ENCODE peak calls at places on chromosomes 12 and 14, in nine cellular contexts. A, R, M, C, E, N, X, H and U are unnamed samples.

GRCh38 chr12:24599737-24600136 is 349.2 kb downstream of the BCAT1 start:
- DNase-seq in A (no peak), R (no peak), M (no peak), C (no peak), E (no peak), N (no peak), X (no peak), H (no peak), U (no peak)

GRCh38 chr14:98612434-98613200 is 659.4 kb downstream of the BCL11B start:
- DNase-seq in A (no peak), R (no peak), M (no peak), C (no peak), E (no peak), N (no peak), X (no peak), H (no peak), U (no peak)

GRCh38 chr14:78253986-78254385 is 83.8 kb downstream of the NRXN3 start:
- DNase-seq in A (no peak), R (peak), M (peak), C (no peak), E (peak), N (peak), X (no peak), H (peak), U (peak)

GRCh38 chr14:22230517-22230916 is 358.5 kb downstream of the DAD1 start:
- DNase-seq in A (no peak), R (no peak), M (no peak), C (no peak), E (no peak), N (no peak), X (no peak), H (no peak), U (no peak)

GRCh38 chr14:31323419-31323818 is 96.9 kb downstream of the HEATR5A start:
- DNase-seq in A (no peak), R (no peak), M (no peak), C (no peak), E (no peak), N (no peak), X (no peak), H (no peak), U (no peak)

GRCh38 chr12:2341871-2342270 is 289.1 kb downstream of the CACNA1C start:
- DNase-seq in A (no peak), R (peak), M (no peak), C (no peak), E (peak), N (peak), X (no peak), H (peak), U (peak)

GRCh38 chr12:79121486-79121885 is 256.9 kb downstream of the SYT1 start:
- DNase-seq in A (peak), R (no peak), M (no peak), C (no peak), E (peak), N (no peak), X (no peak), H (peak), U (no peak)

GRCh38 chr12:110100315-110100970 is 23.7 kb upstream of the IFT81 start:
- DNase-seq in A (peak), R (peak), M (no peak), C (no peak), E (peak), N (peak), X (peak), H (peak), U (peak)

GRCh38 chr12:124423683-124424515 is 129.0 kb downstream of the RFLNA start:
- DNase-seq in A (no peak), R (no peak), M (no peak), C (no peak), E (no peak), N (no peak), X (no peak), H (no peak), U (no peak)

GRCh38 chr12:103780093-103780440 is 61.0 kb downstream of the NT5DC3 start:
- DNase-seq in A (no peak), R (peak), M (no peak), C (no peak), E (peak), N (no peak), X (no peak), H (no peak), U (peak)

GRCh38 chr12:125583071-125583470 is 517.8 kb downstream of the AACS start:
- DNase-seq in A (no peak), R (no peak), M (no peak), C (no peak), E (no peak), N (no peak), X (no peak), H (no peak), U (no peak)

GRCh38 chr12:122503783-122504590 is 3.3 kb upstream of the ZCCHC8 start:
- DNase-seq in A (no peak), R (no peak), M (no peak), C (no peak), E (no peak), N (no peak), X (no peak), H (no peak), U (no peak)

GRCh38 chr12:89476889-89477288 is 47.7 kb downstream of the GALNT4 start:
- DNase-seq in A (no peak), R (no peak), M (no peak), C (no peak), E (no peak), N (no peak), X (no peak), H (no peak), U (no peak)

GRCh38 chr14:45810152-45810872 is 557.3 kb upstream of the MIS18BP1 start:
- DNase-seq in A (peak), R (no peak), M (peak), C (no peak), E (peak), N (no peak), X (no peak), H (no peak), U (no peak)

GRCh38 chr14:100810435-100810834 is 15.5 kb upstream of the MEG3 start:
- DNase-seq in A (no peak), R (no peak), M (no peak), C (no peak), E (no peak), N (no peak), X (no peak), H (no peak), U (no peak)
- H3K4me3 ChIP-seq in A (no peak), R (no peak), M (no peak), C (no peak), E (no peak), N (no peak), X (no peak), H (no peak), U (no peak)

DNA sequence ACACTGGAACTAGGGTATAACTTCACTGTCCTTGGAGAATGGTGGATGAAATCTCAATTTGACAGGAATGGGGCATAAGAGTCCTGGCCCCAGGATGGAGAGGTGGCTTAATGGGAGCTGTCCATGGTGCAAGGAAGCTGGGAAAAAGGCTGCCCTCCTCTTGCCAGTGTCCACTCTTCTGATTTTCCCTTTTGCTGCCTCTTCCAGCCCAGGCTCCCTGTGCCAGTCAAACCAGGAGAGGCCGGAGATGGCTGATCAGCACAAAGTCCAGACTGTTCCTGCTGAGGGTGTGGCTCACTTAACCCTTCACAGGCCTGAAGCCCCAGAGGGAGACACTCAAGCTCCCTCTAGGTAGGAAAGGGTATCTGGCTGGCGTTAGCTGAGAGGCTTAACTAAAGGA is at the start of gene MYO1A:
- DNase-seq in A (no peak), R (no peak), M (no peak), C (no peak), E (peak), N (no peak), X (no peak), H (peak), U (no peak)
- H3K4me3 ChIP-seq in A (no peak), R (no peak), M (no peak), C (no peak), E (no peak), N (no peak), X (no peak), H (no peak), U (no peak)

GRCh38 chr14:106877527-106877926 is 1351.1 kb downstream of the TMEM121 start:
- DNase-seq in A (no peak), R (no peak), M (peak), C (no peak), E (no peak), N (no peak), X (no peak), H (no peak), U (no peak)

GRCh38 chr14:106874365-106874764 is 1348.0 kb downstream of the TMEM121 start:
- DNase-seq in A (peak), R (no peak), M (no peak), C (no peak), E (no peak), N (no peak), X (no peak), H (no peak), U (no peak)

GRCh38 chr14:106876711-106877110 is 1350.3 kb downstream of the TMEM121 start:
- DNase-seq in A (no peak), R (no peak), M (no peak), C (no peak), E (no peak), N (no peak), X (no peak), H (no peak), U (no peak)

GRCh38 chr14:106875503-106875902 is 1349.1 kb downstream of the TMEM121 start:
- DNase-seq in A (peak), R (no peak), M (no peak), C (no peak), E (no peak), N (no peak), X (no peak), H (no peak), U (no peak)

DNA sequence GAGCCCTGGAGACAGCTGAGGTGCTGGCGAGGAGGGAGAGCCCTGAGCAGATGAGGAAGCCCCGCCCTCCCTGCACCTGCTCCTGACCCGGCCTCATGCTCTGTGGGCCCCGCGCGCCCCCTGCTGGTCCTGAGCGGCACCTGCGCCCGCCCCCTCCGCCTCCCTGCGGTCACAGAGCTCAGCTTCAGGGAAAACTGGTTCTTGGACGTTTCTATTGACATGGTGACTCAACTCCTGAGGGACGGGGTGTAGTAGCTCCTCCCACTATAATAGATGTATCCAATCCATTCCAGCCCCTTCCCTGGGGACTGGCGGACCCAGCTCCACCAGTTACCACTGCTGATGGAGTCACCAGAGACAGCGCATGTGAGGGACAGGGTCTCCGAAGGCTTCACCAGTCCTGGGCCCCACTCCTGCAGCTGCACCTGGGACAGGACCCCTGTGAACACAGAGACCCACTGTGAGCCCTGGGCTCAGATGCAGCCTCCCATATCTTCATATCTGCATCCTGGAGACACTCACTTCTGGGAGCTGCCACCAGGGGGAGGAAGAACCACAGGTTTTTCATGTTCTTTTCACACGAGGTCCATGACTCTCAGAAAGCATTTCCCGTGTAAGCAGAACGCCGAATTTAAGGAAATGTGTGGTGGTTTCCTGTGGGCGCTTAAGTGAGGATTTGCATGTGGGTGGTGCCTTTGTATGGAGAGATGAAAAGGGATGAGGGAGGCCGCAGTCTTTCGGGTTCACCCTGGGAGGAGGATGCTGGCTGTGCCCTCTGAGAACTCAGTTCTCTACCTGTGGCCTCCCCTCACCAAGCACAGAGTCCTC is 1346.5 kb downstream of the TMEM121 start:
- DNase-seq in A (peak), R (no peak), M (no peak), C (peak), E (no peak), N (no peak), X (no peak), H (no peak), U (no peak)
- H3K4me3 ChIP-seq in A (peak), R (no peak), M (no peak), C (no peak), E (no peak), N (no peak), X (no peak), H (no peak), U (no peak)

GRCh38 chr14:24372701-24373416 is 4.9 kb downstream of the NFATC4 start:
- DNase-seq in A (no peak), R (no peak), M (no peak), C (no peak), E (no peak), N (no peak), X (no peak), H (peak), U (no peak)
- H3K4me3 ChIP-seq in A (no peak), R (no peak), M (no peak), C (no peak), E (no peak), N (no peak), X (no peak), H (no peak), U (no peak)

DNA sequence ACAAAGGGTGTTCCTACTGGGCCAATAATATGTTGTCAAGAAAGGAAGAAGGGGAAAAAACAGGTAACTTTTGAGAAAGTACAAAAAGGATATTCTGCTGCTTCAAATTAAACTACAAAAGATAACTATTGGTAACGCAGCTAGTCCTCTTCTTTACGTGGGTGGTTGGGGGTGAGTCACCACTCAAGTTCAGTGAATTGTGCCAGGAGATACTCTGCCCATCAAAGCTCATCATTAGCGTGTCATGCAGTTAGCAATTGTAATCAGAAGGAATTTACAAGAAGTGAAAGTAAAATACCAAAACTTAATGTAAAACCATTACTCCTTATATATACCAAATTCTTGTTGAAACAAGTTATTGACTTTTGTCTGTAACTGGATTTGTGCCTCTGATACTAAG is 342.0 kb downstream of the NPAS3 start:
- DNase-seq in A (no peak), R (peak), M (peak), C (no peak), E (peak), N (no peak), X (no peak), H (no peak), U (peak)
- H3K4me3 ChIP-seq in A (no peak), R (no peak), M (no peak), C (no peak), E (no peak), N (no peak), X (no peak), H (no peak), U (no peak)

DNA sequence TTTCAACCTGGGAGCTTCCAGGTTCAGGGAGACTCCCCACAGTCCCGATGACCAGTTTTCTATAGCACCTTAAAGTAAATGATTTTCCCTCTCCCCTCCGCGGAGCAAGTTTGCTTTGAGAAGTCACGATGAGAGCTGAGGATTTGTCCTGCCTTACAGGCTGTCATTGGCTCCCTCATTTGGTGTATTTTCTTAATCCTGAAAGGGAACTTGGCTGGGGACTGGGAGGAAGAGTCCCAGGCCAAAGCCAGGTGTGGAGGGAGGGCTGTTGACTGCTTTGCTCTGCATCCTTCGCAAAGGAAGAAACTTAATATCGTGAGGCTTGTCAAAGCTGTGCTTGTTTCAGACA is 64.6 kb upstream of the ESRRB start:
- DNase-seq in A (peak), R (no peak), M (no peak), C (no peak), E (no peak), N (no peak), X (no peak), H (no peak), U (no peak)
- H3K4me3 ChIP-seq in A (no peak), R (no peak), M (no peak), C (no peak), E (no peak), N (no peak), X (no peak), H (no peak), U (no peak)

GRCh38 chr12:67070307-67070600 is 198.9 kb upstream of the CAND1 start:
- DNase-seq in A (no peak), R (no peak), M (no peak), C (no peak), E (no peak), N (no peak), X (no peak), H (no peak), U (no peak)

GRCh38 chr12:67069451-67070306 is 199.5 kb upstream of the CAND1 start:
- DNase-seq in A (peak), R (no peak), M (no peak), C (peak), E (peak), N (no peak), X (no peak), H (no peak), U (no peak)

GRCh38 chr12:67068204-67068731 is 200.9 kb upstream of the CAND1 start:
- DNase-seq in A (no peak), R (no peak), M (no peak), C (no peak), E (peak), N (no peak), X (no peak), H (no peak), U (no peak)

GRCh38 chr12:67068773-67069450 is 200.2 kb upstream of the CAND1 start:
- DNase-seq in A (peak), R (peak), M (no peak), C (peak), E (peak), N (peak), X (no peak), H (peak), U (peak)

DNA sequence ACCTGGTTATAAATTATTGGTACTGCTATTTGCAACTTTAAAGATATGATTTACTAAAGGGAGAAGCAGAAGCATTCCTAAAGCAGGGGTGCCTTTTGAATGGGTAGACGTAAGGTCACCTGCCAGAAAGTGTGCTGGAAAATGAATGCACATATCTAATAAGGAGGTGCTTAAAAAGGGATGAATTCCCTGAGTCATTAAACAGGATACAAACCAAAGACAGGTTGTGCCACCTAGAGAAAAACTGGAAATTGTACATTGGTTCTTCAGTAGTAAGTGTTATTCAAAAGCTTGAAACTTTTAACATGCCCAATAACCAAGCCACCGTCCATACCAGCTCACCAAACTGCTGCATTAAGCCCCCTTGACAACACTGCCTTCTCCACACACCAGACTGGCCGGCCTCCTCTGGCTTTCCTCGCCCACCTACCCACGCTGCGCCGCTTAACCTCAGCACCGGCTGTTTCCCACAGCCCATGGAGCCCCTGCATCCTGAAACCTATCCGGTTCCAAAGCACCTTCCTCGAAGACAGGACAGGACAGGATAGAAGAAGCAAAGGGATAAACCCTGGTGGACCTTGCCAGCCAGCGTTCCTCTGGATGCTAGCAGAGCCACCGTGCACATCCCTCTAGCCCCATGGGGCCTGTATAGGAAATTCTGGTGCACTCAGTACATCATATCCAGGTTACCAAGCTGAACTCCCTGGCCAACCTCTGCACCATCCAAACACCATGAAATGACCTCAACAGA is 201.5 kb upstream of the CAND1 start:
- DNase-seq in A (no peak), R (no peak), M (no peak), C (no peak), E (peak), N (no peak), X (no peak), H (no peak), U (no peak)
- H3K4me3 ChIP-seq in A (no peak), R (peak), M (peak), C (no peak), E (peak), N (peak), X (peak), H (no peak), U (no peak)

GRCh38 chr14:106845286-106846087 is 1319.1 kb downstream of the TMEM121 start:
- DNase-seq in A (peak), R (no peak), M (peak), C (peak), E (no peak), N (no peak), X (no peak), H (no peak), U (no peak)

GRCh38 chr14:106846218-106846617 is 1319.8 kb downstream of the TMEM121 start:
- DNase-seq in A (no peak), R (no peak), M (no peak), C (no peak), E (no peak), N (no peak), X (no peak), H (no peak), U (no peak)

GRCh38 chr14:106843376-106843775 is 1317.0 kb downstream of the TMEM121 start:
- DNase-seq in A (peak), R (no peak), M (no peak), C (no peak), E (no peak), N (no peak), X (no peak), H (no peak), U (no peak)

GRCh38 chr14:106843951-106844483 is 1317.6 kb downstream of the TMEM121 start:
- DNase-seq in A (peak), R (no peak), M (no peak), C (peak), E (no peak), N (no peak), X (no peak), H (no peak), U (no peak)

GRCh38 chr14:106844608-106845285 is 1318.4 kb downstream of the TMEM121 start:
- DNase-seq in A (peak), R (no peak), M (no peak), C (peak), E (no peak), N (no peak), X (peak), H (no peak), U (no peak)
- H3K4me3 ChIP-seq in A (peak), R (no peak), M (peak), C (peak), E (no peak), N (no peak), X (peak), H (no peak), U (no peak)